ENCODE peak calls at places on chromosomes 12 and 14, in nine cellular contexts. J is OCI-LY7, L is H4, G is GM23248, K is right lobe of liver, P is AG10803, M is AG04450, D is T follicular helper cell, S is breast epithelium. X is an unnamed sample.

GRCh38 chr12:82714427-82714826 is 27.7 kb downstream of the TMTC2 start:
- DNase-seq in J (no peak), L (no peak), G (no peak), K (no peak), P (no peak), M (no peak), D (no peak), S (no peak), X (no peak)

GRCh38 chr12:50101663-50102062 is 2.1 kb upstream of the GPD1 start:
- DNase-seq in J (no peak), L (peak), G (peak), K (no peak), P (peak), M (peak), D (no peak), S (no peak), X (peak)

GRCh38 chr12:77808534-77808933 is 22.2 kb upstream of the NAV3 start:
- DNase-seq in J (no peak), L (no peak), G (no peak), K (no peak), P (no peak), M (no peak), D (no peak), S (no peak), X (no peak)

GRCh38 chr12:93108958-93109357 is 179.9 kb upstream of the EEA1 start:
- DNase-seq in J (no peak), L (no peak), G (peak), K (no peak), P (peak), M (no peak), D (no peak), S (no peak), X (peak)

GRCh38 chr12:87813476-87814234 is 215.5 kb downstream of the C12orf50 start:
- DNase-seq in J (no peak), L (peak), G (peak), K (no peak), P (peak), M (peak), D (no peak), S (no peak), X (peak)

GRCh38 chr14:103805708-103806107 is 41.7 kb downstream of the PPP1R13B start:
- DNase-seq in J (no peak), L (no peak), G (no peak), K (no peak), P (peak), M (no peak), D (no peak), S (no peak), X (peak)

GRCh38 chr14:80609055-80609454 is 332.5 kb downstream of the CEP128 start:
- DNase-seq in J (no peak), L (no peak), G (no peak), K (no peak), P (no peak), M (no peak), D (no peak), S (no peak), X (no peak)

GRCh38 chr12:57614178-57614947 is 3.1 kb downstream of the ARHGEF25 start:
- DNase-seq in J (peak), L (no peak), G (peak), K (no peak), P (peak), M (no peak), D (no peak), S (no peak), X (peak)

GRCh38 chr12:123268850-123269249 is 2.8 kb downstream of the CDK2AP1 start:
- DNase-seq in J (no peak), L (no peak), G (no peak), K (no peak), P (no peak), M (no peak), D (no peak), S (no peak), X (no peak)

GRCh38 chr14:105588236-105588860 is 62.0 kb downstream of the TMEM121 start:
- DNase-seq in J (no peak), L (no peak), G (no peak), K (no peak), P (no peak), M (no peak), D (no peak), S (no peak), X (no peak)